ENCODE peak calls at places on chromosome 17, in ten cellular contexts. T is GOT3; U is MM.1S; O is T-cell; W is stimulated activated CD4-positive, alpha-beta T cell treated with anti-CD3 and anti-CD28 coated beads, Interleukin-2, amount 100 ng/mL, for 48 hours; H is mucosa of gallbladder; Z is SW480; F is hypothalamus; P is small intestine; J is HCEC 1CT. S is an unnamed sample.

GRCh38 chr17:5097101-5097834 is 14.4 kb downstream of the ZNF232 start:
- DNase-seq in T (no peak), U (no peak), O (peak; percentile 71), W (peak; percentile 18), H (peak; percentile 22), Z (no peak), F (peak; percentile 1), P (no peak), J (no peak), S (peak; percentile 39)

GRCh38 chr17:55166506-55166905 is 98.3 kb upstream of the HLF start:
- DNase-seq in T (no peak), U (no peak), O (no peak), W (no peak), H (no peak), Z (no peak), F (no peak), P (no peak), J (no peak), S (no peak)

GRCh38 chr17:16298140-16298662 is 55.1 kb downstream of the CENPV start:
- DNase-seq in T (no peak), U (no peak), O (no peak), W (no peak), H (no peak), Z (peak; percentile 70), F (no peak), P (peak; percentile 88), J (no peak), S (peak; percentile 56)

GRCh38 chr17:81300586-81301155 is 5.6 kb upstream of the SLC38A10 start:
- DNase-seq in T (no peak), U (no peak), O (no peak), W (no peak), H (no peak), Z (no peak), F (no peak), P (no peak), J (no peak), S (no peak)

GRCh38 chr17:13575466-13575865 is 26.3 kb downstream of the HS3ST3A1 start:
- DNase-seq in T (no peak), U (no peak), O (no peak), W (no peak), H (no peak), Z (no peak), F (no peak), P (no peak), J (no peak), S (no peak)

GRCh38 chr17:47813512-47814031 is 8.0 kb downstream of the OSBPL7 start:
- DNase-seq in T (no peak), U (no peak), O (no peak), W (no peak), H (no peak), Z (no peak), F (no peak), P (no peak), J (no peak), S (peak; percentile 16)

GRCh38 chr17:49707246-49707607 is 537 bp downstream of the SLC35B1 start:
- DNase-seq in T (no peak), U (peak; percentile 27), O (peak; percentile 49), W (no peak), H (no peak), Z (no peak), F (no peak), P (no peak), J (no peak), S (no peak)

GRCh38 chr17:17468217-17469010 is 8.4 kb upstream of the MED9 start:
- DNase-seq in T (no peak), U (no peak), O (no peak), W (no peak), H (no peak), Z (no peak), F (no peak), P (no peak), J (no peak), S (no peak)

GRCh38 chr17:17055286-17056166 is 13.3 kb downstream of the MPRIP start:
- DNase-seq in T (no peak), U (no peak), O (no peak), W (no peak), H (no peak), Z (no peak), F (no peak), P (no peak), J (no peak), S (no peak)

GRCh38 chr17:80751460-80752368 is 207.1 kb downstream of the RPTOR start:
- DNase-seq in T (no peak), U (no peak), O (no peak), W (no peak), H (peak; percentile 39), Z (no peak), F (peak; percentile 58), P (no peak), J (peak; percentile 52), S (peak; percentile 38)

GRCh38 chr17:62919388-62919787 is 46.6 kb upstream of the TANC2 start:
- DNase-seq in T (no peak), U (no peak), O (no peak), W (no peak), H (no peak), Z (no peak), F (no peak), P (no peak), J (peak; percentile 31), S (no peak)

GRCh38 chr17:44258811-44259351 is 9.1 kb downstream of the SLC4A1 start:
- DNase-seq in T (no peak), U (no peak), O (no peak), W (no peak), H (no peak), Z (no peak), F (no peak), P (no peak), J (no peak), S (no peak)

GRCh38 chr17:46862949-46863348 is 11.6 kb downstream of the WNT9B start:
- DNase-seq in T (no peak), U (no peak), O (no peak), W (no peak), H (no peak), Z (no peak), F (no peak), P (peak; percentile 25), J (no peak), S (no peak)

GRCh38 chr17:45980855-45981254 is 18.2 kb upstream of the STH start:
- DNase-seq in T (no peak), U (no peak), O (no peak), W (no peak), H (no peak), Z (no peak), F (no peak), P (no peak), J (no peak), S (no peak)

GRCh38 chr17:28119049-28119448 is 76.6 kb downstream of the NLK start:
- DNase-seq in T (no peak), U (no peak), O (no peak), W (no peak), H (no peak), Z (no peak), F (no peak), P (no peak), J (no peak), S (no peak)

GRCh38 chr17:78125976-78126894 is 2.3 kb downstream of the TMC6 start:
- DNase-seq in T (no peak), U (no peak), O (no peak), W (no peak), H (no peak), Z (no peak), F (no peak), P (no peak), J (no peak), S (no peak)

GRCh38 chr17:64148699-64149098 is 18.8 kb upstream of the ERN1 start:
- DNase-seq in T (no peak), U (no peak), O (no peak), W (no peak), H (no peak), Z (peak; percentile 41), F (no peak), P (no peak), J (no peak), S (no peak)

GRCh38 chr17:17837966-17838962 is 1.5 kb upstream of the SREBF1 start:
- DNase-seq in T (no peak), U (no peak), O (no peak), W (no peak), H (no peak), Z (peak; percentile 84), F (no peak), P (peak; percentile 61), J (peak; percentile 44), S (peak; percentile 86)

GRCh38 chr17:29237476-29238132 is 9.1 kb upstream of the CRYBA1 start:
- DNase-seq in T (no peak), U (no peak), O (no peak), W (no peak), H (no peak), Z (peak; percentile 65), F (no peak), P (no peak), J (peak; percentile 80), S (no peak)

GRCh38 chr17:49359990-49360795 is 1.9 kb downstream of the ZNF652 start:
- DNase-seq in T (no peak), U (peak; percentile 57), O (no peak), W (no peak), H (no peak), Z (peak; percentile 27), F (peak; percentile 4), P (peak; percentile 58), J (no peak), S (no peak)

GRCh38 chr17:42673266-42673884 is 3.4 kb downstream of the PLEKHH3 start:
- DNase-seq in T (no peak), U (no peak), O (no peak), W (no peak), H (no peak), Z (no peak), F (no peak), P (no peak), J (no peak), S (no peak)

GRCh38 chr17:48520631-48521045 is 10.2 kb downstream of the HOXB1 start:
- DNase-seq in T (no peak), U (no peak), O (no peak), W (no peak), H (no peak), Z (no peak), F (no peak), P (no peak), J (no peak), S (no peak)

GRCh38 chr17:19955099-19955498 is 22.5 kb downstream of the AKAP10 start:
- DNase-seq in T (no peak), U (no peak), O (no peak), W (no peak), H (no peak), Z (no peak), F (no peak), P (no peak), J (no peak), S (no peak)

S was measured in colonic mucosa.